ENCODE peak calls at places on chromosomes 4 and X, in seven cellular contexts. P is T-helper 1 cell; X is AG04450; E is AG08396; V is stimulated activated CD4-positive, alpha-beta T cell treated with anti-CD3 and anti-CD28 coated beads, Interleukin-4, amount 100 ng/mL, for 1 hour; W is GM20000; I is left cardiac atrium. B is an unnamed sample.

GRCh38 chrX:22220941-22221340 is 51.8 kb upstream of the CBLL2 start:
- DNase-seq in P (no peak), W (no peak), X (peak; percentile 30), I (no peak), E (peak; percentile 4), V (no peak), B (no peak)

GRCh38 chrX:10726647-10727046 is 106.3 kb upstream of the MID1 start:
- DNase-seq in V (no peak), W (no peak), X (peak; percentile 10), I (no peak), P (no peak), E (peak; percentile 40), B (no peak)

GRCh38 chr4:125750827-125751466 is 436.2 kb downstream of the FAT4 start:
- DNase-seq in W (no peak), V (no peak), E (peak; percentile 56), X (no peak), I (peak; percentile 40), P (no peak), B (no peak)

GRCh38 chr4:108399610-108400265 is 220.6 kb upstream of the RPL34 start:
- DNase-seq in P (no peak), I (no peak), V (no peak), W (no peak), X (no peak), E (no peak), B (no peak)

GRCh38 chrX:152640039-152640818 is 2.5 kb downstream of the GABRQ start:
- DNase-seq in V (no peak), P (no peak), W (no peak), E (peak; percentile 32), I (no peak), X (no peak), B (no peak)

GRCh38 chr4:25098964-25099843 is 61.0 kb downstream of the SEPSECS start:
- DNase-seq in I (peak; percentile 83), V (no peak), X (no peak), E (peak; percentile 44), P (no peak), W (no peak), B (no peak)

GRCh38 chrX:103607385-103608304 is at the start of gene TCEAL3:
- DNase-seq in E (peak; percentile 69), X (no peak), I (peak; percentile 69), V (peak; percentile 26), W (peak; percentile 45), P (no peak), B (no peak)

GRCh38 chrX:150844016-150844415 is 54.5 kb downstream of the CD99L2 start:
- DNase-seq in P (no peak), E (no peak), I (no peak), V (no peak), X (no peak), W (no peak), B (no peak)

GRCh38 chr4:71377561-71377960 is 38.7 kb downstream of the SLC4A4 start:
- DNase-seq in W (no peak), I (no peak), P (no peak), V (no peak), X (peak; percentile 74), E (peak; percentile 58), B (no peak)

GRCh38 chr4:139506774-139507173 is 49.2 kb downstream of the SETD7 start:
- DNase-seq in E (no peak), V (no peak), I (no peak), W (no peak), P (no peak), X (no peak), B (no peak)

GRCh38 chr4:107693132-107693531 is 26.9 kb downstream of the PAPSS1 start:
- DNase-seq in X (no peak), I (no peak), E (no peak), P (no peak), V (no peak), W (no peak), B (no peak)

GRCh38 chr4:6329478-6330383 is 60.1 kb downstream of the WFS1 start:
- DNase-seq in W (no peak), X (no peak), V (no peak), E (no peak), P (no peak), I (no peak), B (no peak)

GRCh38 chrX:15894724-15895123 is 40.1 kb upstream of the AP1S2 start:
- DNase-seq in E (no peak), X (no peak), P (no peak), V (no peak), I (no peak), W (no peak), B (no peak)

GRCh38 chrX:21996872-21997271 is 35.3 kb upstream of the PHEX start:
- DNase-seq in W (no peak), E (peak; percentile 31), I (no peak), X (peak; percentile 37), V (no peak), P (peak; percentile 46), B (no peak)

GRCh38 chrX:44012484-44013096 is 39.4 kb upstream of the NDP start:
- DNase-seq in I (peak; percentile 27), V (peak; percentile 11), W (no peak), X (no peak), P (peak; percentile 53), E (peak; percentile 21), B (no peak)

GRCh38 chrX:119606508-119607389 is 525 bp upstream of the NKRF start:
- DNase-seq in X (no peak), E (peak; percentile 12), P (no peak), V (no peak), W (no peak), I (no peak), B (no peak)

GRCh38 chr4:139950568-139950967 is 203.4 kb downstream of the MAML3 start:
- DNase-seq in P (peak; percentile 75), W (peak; percentile 57), X (no peak), V (no peak), I (no peak), E (no peak), B (no peak)

GRCh38 chr4:17698116-17698515 is 83.3 kb downstream of the FAM184B start:
- DNase-seq in V (no peak), E (no peak), I (no peak), P (no peak), W (no peak), X (no peak), B (no peak)

GRCh38 chr4:176879370-176880116 is 86.8 kb upstream of the VEGFC start:
- DNase-seq in W (no peak), I (no peak), E (no peak), X (no peak), V (no peak), P (no peak), B (no peak)

GRCh38 chrX:123338240-123338639 is 154.2 kb downstream of the GRIA3 start:
- DNase-seq in I (no peak), X (no peak), P (no peak), V (no peak), E (no peak), W (no peak), B (no peak)

GRCh38 chr4:56388311-56388710 is 1.0 kb upstream of the AASDH start:
- DNase-seq in E (no peak), P (no peak), W (no peak), V (no peak), I (no peak), X (no peak), B (no peak)

GRCh38 chr4:85028910-85029309 is 62.4 kb upstream of the WDFY3 start:
- DNase-seq in I (no peak), P (no peak), W (no peak), E (no peak), V (no peak), X (no peak), B (no peak)

GRCh38 chrX:10007604-10008003 is 40.4 kb downstream of the CLDN34 start:
- DNase-seq in V (no peak), W (no peak), P (no peak), X (peak; percentile 18), I (no peak), E (peak; percentile 15), B (no peak)

GRCh38 chr4:10115657-10116624 is 658 bp downstream of the WDR1 start:
- DNase-seq in E (peak; percentile 51), X (no peak), W (peak; percentile 80), I (peak; percentile 63), P (peak; percentile 81), V (peak; percentile 69), B (no peak)

GRCh38 chr4:52726821-52727580 is 24.2 kb downstream of the ERVMER34-1 start:
- DNase-seq in W (no peak), E (no peak), X (no peak), P (no peak), I (no peak), V (no peak), B (no peak)

GRCh38 chrX:96483642-96484160 is 200.9 kb upstream of the DIAPH2 start:
- DNase-seq in W (no peak), I (no peak), E (no peak), V (no peak), X (no peak), P (no peak), B (no peak)

GRCh38 chr4:141134051-141134450 is 782 bp upstream of the RNF150 start:
- DNase-seq in P (no peak), E (peak; percentile 31), X (no peak), I (no peak), W (no peak), V (no peak), B (no peak)

GRCh38 chr4:8773124-8773931 is 98.3 kb downstream of the HMX1 start:
- DNase-seq in P (no peak), E (no peak), W (no peak), I (no peak), V (no peak), X (no peak), B (no peak)

GRCh38 chr4:154858166-154858565 is 77.1 kb downstream of the RBM46 start:
- DNase-seq in V (no peak), P (no peak), I (no peak), X (no peak), E (no peak), W (no peak), B (no peak)

GRCh38 chr4:832536-832935 is 6.6 kb upstream of the CPLX1 start:
- DNase-seq in V (no peak), I (no peak), E (no peak), P (no peak), X (no peak), W (no peak), B (no peak)

GRCh38 chrX:18676470-18676869 is 4.6 kb upstream of the RS1 start:
- DNase-seq in I (no peak), P (no peak), E (no peak), V (no peak), W (no peak), X (no peak), B (no peak)

GRCh38 chr4:110510955-110511544 is 35.1 kb downstream of the ENPEP start:
- DNase-seq in E (peak; percentile 17), X (peak; percentile 26), V (no peak), W (peak; percentile 34), I (no peak), P (peak; percentile 52), B (no peak)

GRCh38 chr4:6689506-6689960 is 4.1 kb upstream of the S100P start:
- DNase-seq in P (no peak), V (no peak), E (no peak), W (no peak), I (no peak), X (no peak), B (no peak)

GRCh38 chrX:72128881-72129280 is 2.8 kb downstream of the RTL5 start:
- DNase-seq in E (peak; percentile 26), I (no peak), W (no peak), X (no peak), P (peak; percentile 11), V (peak; percentile 24), B (no peak)

GRCh38 chrX:80792205-80792604 is 17.5 kb downstream of the BRWD3 start:
- DNase-seq in X (no peak), E (no peak), V (no peak), P (no peak), W (no peak), I (no peak), B (no peak)

GRCh38 chr4:185002784-185003183 is 15.5 kb upstream of the HELT start:
- DNase-seq in X (no peak), E (no peak), W (no peak), V (no peak), I (no peak), P (no peak), B (no peak)

GRCh38 chr4:2335729-2336101 is 73.8 kb upstream of the MXD4 start:
- DNase-seq in X (no peak), E (no peak), W (peak; percentile 25), P (no peak), I (no peak), V (no peak), B (no peak)

GRCh38 chr4:17613761-17614415 is 553 bp upstream of the MED28 start:
- DNase-seq in X (peak; percentile 56), E (peak; percentile 63), V (peak; percentile 7), I (peak; percentile 33), W (no peak), P (no peak), B (no peak)

B was measured in stimulated activated CD8-positive, alpha-beta memory T cell treated with anti-CD3 and anti-CD28 coated beads, Interleukin-15, amount 100 ng/mL, for 24 hours.